ENCODE peak calls at places on chromosome 16, in ten cellular contexts. K, G, I, X, Z, D, H, T, C and M are unnamed samples.

GRCh38 chr16:74232831-74233465 is 63.7 kb upstream of the PSMD7 start:
- DNase-seq in D (no peak), K (no peak), C (peak; percentile 56), Z (no peak), T (no peak), G (no peak), I (no peak), H (no peak), X (no peak), M (no peak)

GRCh38 chr16:14955546-14956231 is 18.4 kb downstream of the NPIPA1 start:
- DNase-seq in K (no peak), Z (no peak), G (peak; percentile 77), X (peak; percentile 79), I (no peak), T (no peak), D (no peak), C (no peak), H (no peak), M (no peak)

GRCh38 chr16:89828870-89829629 is 775 bp downstream of the SPIRE2 start:
- DNase-seq in D (no peak), X (peak; percentile 35), I (no peak), K (no peak), G (no peak), Z (no peak), H (no peak), C (no peak), T (no peak), M (no peak)

GRCh38 chr16:54241525-54241924 is 45.1 kb downstream of the IRX3 start:
- DNase-seq in C (no peak), D (no peak), Z (no peak), K (no peak), G (no peak), T (no peak), I (no peak), H (no peak), X (no peak), M (no peak)

GRCh38 chr16:83098536-83098935 is 471.8 kb downstream of the CDH13 start:
- DNase-seq in I (no peak), H (no peak), D (no peak), X (no peak), Z (no peak), G (no peak), K (no peak), C (no peak), T (no peak), M (no peak)

GRCh38 chr16:75038036-75038959 is 39.5 kb downstream of the ZNRF1 start:
- DNase-seq in X (no peak), H (no peak), C (no peak), T (no peak), Z (no peak), G (no peak), K (no peak), D (no peak), I (no peak), M (peak; percentile 78)

GRCh38 chr16:28873543-28874201 is 4.6 kb upstream of the ATP2A1 start:
- DNase-seq in Z (peak; percentile 30), H (peak; percentile 46), T (no peak), C (no peak), K (peak; percentile 37), D (no peak), X (no peak), G (no peak), I (no peak), M (no peak)

GRCh38 chr16:22623351-22623781 is 112.7 kb downstream of the NPIPB5 start:
- DNase-seq in G (no peak), H (no peak), Z (no peak), X (no peak), C (no peak), T (no peak), K (no peak), I (no peak), D (no peak), M (no peak)

GRCh38 chr16:3023415-3023668 is 400 bp downstream of the HCFC1R1 start:
- DNase-seq in K (no peak), Z (no peak), D (no peak), H (no peak), I (peak; percentile 58), X (peak; percentile 65), C (peak; percentile 81), T (peak; percentile 73), G (peak; percentile 57), M (peak; percentile 63)

GRCh38 chr16:24970708-24971107 is 44.5 kb downstream of the ARHGAP17 start:
- DNase-seq in K (no peak), I (no peak), C (no peak), G (no peak), T (no peak), D (no peak), H (no peak), Z (no peak), X (no peak), M (no peak)

GRCh38 chr16:24966599-24966998 is 48.6 kb downstream of the ARHGAP17 start:
- DNase-seq in X (no peak), Z (no peak), C (no peak), T (no peak), I (no peak), H (no peak), D (no peak), G (no peak), K (no peak), M (no peak)

GRCh38 chr16:24967074-24967473 is 48.1 kb downstream of the ARHGAP17 start:
- DNase-seq in C (no peak), T (no peak), G (no peak), K (no peak), I (no peak), X (no peak), Z (no peak), D (no peak), H (no peak), M (no peak)

GRCh38 chr16:24971718-24972117 is 43.5 kb downstream of the ARHGAP17 start:
- DNase-seq in K (no peak), G (no peak), X (no peak), H (no peak), D (no peak), I (no peak), Z (no peak), C (no peak), T (no peak), M (peak; percentile 80)

DNA sequence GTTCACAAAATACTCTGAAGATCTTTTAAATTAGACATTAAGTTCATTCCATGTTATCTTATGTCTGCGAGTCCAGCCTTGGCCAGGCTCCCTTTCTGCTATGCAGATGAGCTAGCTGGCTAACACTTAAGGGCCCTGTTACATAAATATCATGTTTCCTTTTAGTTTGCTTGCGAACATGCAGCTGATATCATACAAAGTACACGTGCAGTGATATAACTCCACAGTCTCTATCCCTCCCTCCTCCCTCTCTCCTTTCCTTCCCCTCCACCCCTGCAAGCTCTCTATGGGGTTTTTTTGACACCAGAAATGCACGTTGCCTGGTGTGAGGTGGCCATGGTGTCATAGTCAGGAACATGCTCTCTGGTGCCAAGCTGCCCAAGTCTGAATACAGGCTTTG is 46.1 kb downstream of the ARHGAP17 start:
- DNase-seq in Z (no peak), I (no peak), C (no peak), X (no peak), G (no peak), K (no peak), T (no peak), H (no peak), D (no peak), M (no peak)
- TF ChIP-seq CTCF in Z (no peak), I (no peak), C (no peak), X (no peak), G (no peak), K (no peak), T (no peak), H (no peak), D (no peak), M (no peak)

DNA sequence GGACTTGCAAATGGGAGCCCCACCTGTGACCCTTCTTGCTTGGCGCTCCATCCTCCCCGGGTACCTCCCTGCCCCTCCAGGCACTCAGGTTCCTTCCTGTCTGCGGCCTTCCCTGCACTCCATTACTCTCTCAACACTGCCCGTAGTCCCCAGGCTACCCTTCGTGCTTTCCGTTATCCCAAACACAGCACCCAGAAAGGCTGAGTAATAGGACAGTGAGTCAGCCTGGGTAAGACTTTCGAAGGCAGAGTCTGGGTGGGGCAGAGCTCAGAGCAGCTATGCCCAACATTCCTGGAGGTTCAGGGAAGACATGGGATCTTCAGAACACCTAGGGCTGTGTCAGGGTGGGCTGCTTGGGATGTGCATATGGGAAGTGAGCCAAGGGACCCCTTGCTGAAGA is 16.7 kb upstream of the C16orf74 start:
- DNase-seq in K (no peak), D (no peak), I (no peak), Z (no peak), C (peak; percentile 87), H (no peak), G (no peak), T (peak; percentile 67), X (no peak), M (peak; percentile 61)
- H3K27ac ChIP-seq in K (no peak overlapping the region), D (no peak overlapping the region), I (no peak overlapping the region), Z (no peak overlapping the region), C (peak overlapping the region; percentile 50), H (no peak overlapping the region), G (no peak overlapping the region), T (peak overlapping the region; percentile 35), X (no peak overlapping the region), M (no peak overlapping the region)

DNA sequence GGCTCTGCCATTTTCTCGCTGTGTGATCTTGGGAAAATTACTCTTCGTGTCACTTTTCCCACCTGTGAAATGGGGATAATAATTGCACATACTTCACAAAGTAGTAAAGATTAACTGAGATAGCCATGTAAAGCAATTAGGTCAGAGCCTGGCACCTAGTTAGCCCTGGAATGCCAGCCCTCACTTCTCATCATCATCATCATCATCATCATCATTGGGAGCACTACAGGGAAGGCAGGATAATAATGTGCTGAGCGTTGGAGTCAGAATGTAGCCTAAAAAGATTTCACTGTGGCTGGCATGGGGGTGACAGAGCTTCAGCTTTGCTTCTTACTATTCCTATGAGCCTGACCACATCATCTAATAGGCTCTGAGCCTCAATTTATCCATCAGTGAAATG is 362.6 kb downstream of the TOX3 start:
- DNase-seq in D (no peak), X (no peak), G (no peak), C (no peak), T (no peak), H (no peak), I (no peak), K (no peak), Z (no peak), M (no peak)
- H3K4me1 ChIP-seq in D (no peaks in the 10 kb centered on the region), X (no peaks in the 10 kb centered on the region), G (no peaks in the 10 kb centered on the region), C (no peaks in the 10 kb centered on the region), T (no peaks in the 10 kb centered on the region), H (no peaks in the 10 kb centered on the region), I (no peaks in the 10 kb centered on the region), K (no peaks in the 10 kb centered on the region), Z (no peaks in the 10 kb centered on the region), M (no peaks in the 10 kb centered on the region)

DNA sequence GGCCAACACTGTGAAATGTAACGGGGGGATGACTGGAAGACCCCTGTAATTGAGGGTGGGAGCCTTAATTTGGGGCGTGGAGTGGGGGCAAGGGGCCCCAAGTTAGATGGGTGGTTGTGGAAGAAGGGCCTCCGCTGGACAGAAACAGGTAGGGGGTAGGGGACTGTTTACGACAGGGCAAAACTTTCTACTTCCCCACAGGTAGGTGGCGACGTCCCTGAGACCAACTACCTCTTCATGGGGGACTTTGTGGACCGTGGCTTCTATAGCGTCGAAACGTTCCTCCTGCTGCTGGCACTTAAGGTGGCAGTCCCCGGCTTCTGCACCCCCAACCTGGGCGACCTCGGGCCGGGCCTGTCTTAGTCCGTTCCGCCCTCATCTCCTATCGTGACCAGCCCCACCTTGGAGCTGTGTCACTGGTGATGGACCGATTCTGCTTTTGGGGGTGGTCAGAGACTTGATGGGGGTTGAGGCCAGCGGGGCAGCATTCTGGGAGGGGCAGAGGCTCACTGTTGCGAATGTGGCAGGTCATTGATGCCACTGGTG is 6.8 kb downstream of the PPP4C start:
- DNase-seq in K (no peak), T (no peak), D (no peak), H (no peak), Z (no peak), G (no peak), C (no peak), X (no peak), I (no peak), M (no peak)
- TF ChIP-seq CTCF in K (no peak), T (peak; percentile 51), D (no peak), H (peak; percentile 6), Z (no peak), G (no peak), C (peak; percentile 36), X (no peak), I (no peak), M (no peak)